ENCODE peak calls at places on chromosomes 3 and 15, in nine cellular contexts. One of them, this sample, is unnamed.

GRCh38 chr15:47376190-47376589 is 341.1 kb upstream of the SEMA6D start:
- DNase-seq in fibroblast of lung: peak
- DNase-seq in testis: no peak
- DNase-seq in mammary epithelial cell: no peak
- DNase-seq in dorsolateral prefrontal cortex: no peak
- DNase-seq in nephron progenitor cell: no peak
- DNase-seq in fibroblast of pulmonary artery: no peak
- DNase-seq in heart left ventricle: no peak
- DNase-seq in heart right ventricle: no peak
- DNase-seq in this sample: no peak

GRCh38 chr3:141272906-141273662 is 41.5 kb downstream of the PXYLP1 start:
- DNase-seq in heart right ventricle: no peak
- DNase-seq in testis: no peak
- DNase-seq in fibroblast of lung: peak
- DNase-seq in mammary epithelial cell: no peak
- DNase-seq in nephron progenitor cell: no peak
- DNase-seq in fibroblast of pulmonary artery: no peak
- DNase-seq in dorsolateral prefrontal cortex: no peak
- DNase-seq in heart left ventricle: no peak
- DNase-seq in this sample: no peak

GRCh38 chr3:120160050-120160449 is 65.8 kb upstream of the GSK3B start:
- DNase-seq in fibroblast of lung: peak
- DNase-seq in heart right ventricle: no peak
- DNase-seq in testis: peak
- DNase-seq in dorsolateral prefrontal cortex: no peak
- DNase-seq in fibroblast of pulmonary artery: peak
- DNase-seq in mammary epithelial cell: peak
- DNase-seq in heart left ventricle: peak
- DNase-seq in nephron progenitor cell: no peak
- DNase-seq in this sample: no peak

GRCh38 chr15:67085818-67086649 is 20.6 kb downstream of the SMAD3 start:
- DNase-seq in mammary epithelial cell: peak
- DNase-seq in dorsolateral prefrontal cortex: no peak
- DNase-seq in fibroblast of pulmonary artery: peak
- DNase-seq in fibroblast of lung: peak
- DNase-seq in heart right ventricle: no peak
- DNase-seq in nephron progenitor cell: no peak
- DNase-seq in heart left ventricle: no peak
- DNase-seq in testis: no peak
- DNase-seq in this sample: no peak

GRCh38 chr3:45064512-45065372 is 38.6 kb downstream of the CLEC3B start:
- DNase-seq in nephron progenitor cell: no peak
- DNase-seq in testis: no peak
- DNase-seq in heart left ventricle: peak
- DNase-seq in fibroblast of lung: peak
- DNase-seq in dorsolateral prefrontal cortex: no peak
- DNase-seq in heart right ventricle: peak
- DNase-seq in fibroblast of pulmonary artery: peak
- DNase-seq in mammary epithelial cell: peak
- DNase-seq in this sample: no peak

GRCh38 chr3:112751564-112751963 is 95.1 kb downstream of the CD200R1L start:
- DNase-seq in dorsolateral prefrontal cortex: no peak
- DNase-seq in testis: no peak
- DNase-seq in fibroblast of pulmonary artery: no peak
- DNase-seq in mammary epithelial cell: no peak
- DNase-seq in nephron progenitor cell: no peak
- DNase-seq in heart right ventricle: no peak
- DNase-seq in fibroblast of lung: no peak
- DNase-seq in heart left ventricle: no peak
- DNase-seq in this sample: no peak

GRCh38 chr3:32176989-32177701 is 61.3 kb upstream of the CMTM8 start:
- DNase-seq in dorsolateral prefrontal cortex: no peak
- DNase-seq in testis: peak
- DNase-seq in mammary epithelial cell: peak
- DNase-seq in nephron progenitor cell: peak
- DNase-seq in fibroblast of pulmonary artery: peak
- DNase-seq in heart left ventricle: no peak
- DNase-seq in fibroblast of lung: peak
- DNase-seq in heart right ventricle: peak
- DNase-seq in this sample: peak

GRCh38 chr3:141834296-141834695 is 42.1 kb upstream of the ATP1B3 start:
- DNase-seq in fibroblast of lung: no peak
- DNase-seq in nephron progenitor cell: no peak
- DNase-seq in heart right ventricle: no peak
- DNase-seq in mammary epithelial cell: no peak
- DNase-seq in fibroblast of pulmonary artery: no peak
- DNase-seq in dorsolateral prefrontal cortex: no peak
- DNase-seq in heart left ventricle: no peak
- DNase-seq in testis: peak
- DNase-seq in this sample: no peak

GRCh38 chr3:105533955-105534354 is 167.2 kb downstream of the ALCAM start:
- DNase-seq in testis: no peak
- DNase-seq in fibroblast of lung: no peak
- DNase-seq in heart right ventricle: no peak
- DNase-seq in heart left ventricle: no peak
- DNase-seq in mammary epithelial cell: no peak
- DNase-seq in fibroblast of pulmonary artery: no peak
- DNase-seq in dorsolateral prefrontal cortex: no peak
- DNase-seq in nephron progenitor cell: no peak
- DNase-seq in this sample: no peak

GRCh38 chr15:77860101-77860691 is 217.3 kb downstream of the TBC1D2B start:
- DNase-seq in nephron progenitor cell: no peak
- DNase-seq in fibroblast of lung: no peak
- DNase-seq in fibroblast of pulmonary artery: no peak
- DNase-seq in heart left ventricle: no peak
- DNase-seq in testis: no peak
- DNase-seq in dorsolateral prefrontal cortex: no peak
- DNase-seq in heart right ventricle: no peak
- DNase-seq in mammary epithelial cell: no peak
- DNase-seq in this sample: no peak

GRCh38 chr3:29100292-29100691 is 180.6 kb upstream of the RBMS3 start:
- DNase-seq in heart left ventricle: no peak
- DNase-seq in fibroblast of pulmonary artery: peak
- DNase-seq in nephron progenitor cell: no peak
- DNase-seq in heart right ventricle: no peak
- DNase-seq in testis: no peak
- DNase-seq in mammary epithelial cell: no peak
- DNase-seq in fibroblast of lung: no peak
- DNase-seq in dorsolateral prefrontal cortex: no peak
- DNase-seq in this sample: no peak

GRCh38 chr15:68010366-68010765 is 43.7 kb upstream of the PIAS1 start:
- DNase-seq in testis: no peak
- DNase-seq in mammary epithelial cell: no peak
- DNase-seq in fibroblast of lung: no peak
- DNase-seq in heart right ventricle: no peak
- DNase-seq in fibroblast of pulmonary artery: no peak
- DNase-seq in dorsolateral prefrontal cortex: no peak
- DNase-seq in nephron progenitor cell: no peak
- DNase-seq in heart left ventricle: no peak
- DNase-seq in this sample: no peak

GRCh38 chr3:129552287-129553050 is 9.5 kb downstream of the H1-8 start:
- DNase-seq in dorsolateral prefrontal cortex: peak
- DNase-seq in mammary epithelial cell: no peak
- DNase-seq in heart right ventricle: no peak
- DNase-seq in heart left ventricle: no peak
- DNase-seq in nephron progenitor cell: no peak
- DNase-seq in testis: no peak
- DNase-seq in fibroblast of pulmonary artery: no peak
- DNase-seq in fibroblast of lung: no peak
- DNase-seq in this sample: no peak

GRCh38 chr3:188559069-188559410 is 405.1 kb downstream of the LPP start:
- DNase-seq in dorsolateral prefrontal cortex: no peak
- DNase-seq in mammary epithelial cell: no peak
- DNase-seq in fibroblast of lung: no peak
- DNase-seq in fibroblast of pulmonary artery: peak
- DNase-seq in nephron progenitor cell: no peak
- DNase-seq in heart left ventricle: no peak
- DNase-seq in testis: no peak
- DNase-seq in heart right ventricle: no peak
- DNase-seq in this sample: no peak

GRCh38 chr3:53109822-53110771 is 20.1 kb downstream of the RFT1 start:
- DNase-seq in fibroblast of lung: peak
- DNase-seq in nephron progenitor cell: no peak
- DNase-seq in dorsolateral prefrontal cortex: no peak
- DNase-seq in mammary epithelial cell: no peak
- DNase-seq in testis: peak
- DNase-seq in fibroblast of pulmonary artery: peak
- DNase-seq in heart left ventricle: peak
- DNase-seq in heart right ventricle: no peak
- DNase-seq in this sample: peak

GRCh38 chr3:56700136-56700535 is 17.1 kb upstream of the TASOR start:
- DNase-seq in nephron progenitor cell: no peak
- DNase-seq in heart right ventricle: no peak
- DNase-seq in testis: no peak
- DNase-seq in heart left ventricle: no peak
- DNase-seq in fibroblast of pulmonary artery: no peak
- DNase-seq in mammary epithelial cell: peak
- DNase-seq in fibroblast of lung: no peak
- DNase-seq in dorsolateral prefrontal cortex: no peak
- DNase-seq in this sample: no peak

GRCh38 chr3:160831411-160831810 is 75.4 kb downstream of the PPM1L start:
- DNase-seq in dorsolateral prefrontal cortex: no peak
- DNase-seq in heart right ventricle: no peak
- DNase-seq in testis: no peak
- DNase-seq in fibroblast of lung: no peak
- DNase-seq in nephron progenitor cell: no peak
- DNase-seq in mammary epithelial cell: no peak
- DNase-seq in heart left ventricle: no peak
- DNase-seq in fibroblast of pulmonary artery: no peak
- DNase-seq in this sample: no peak

GRCh38 chr3:175651716-175652115 is 792.6 kb downstream of the NAALADL2 start:
- DNase-seq in fibroblast of lung: peak
- DNase-seq in mammary epithelial cell: no peak
- DNase-seq in nephron progenitor cell: no peak
- DNase-seq in heart left ventricle: no peak
- DNase-seq in testis: no peak
- DNase-seq in heart right ventricle: no peak
- DNase-seq in dorsolateral prefrontal cortex: no peak
- DNase-seq in fibroblast of pulmonary artery: no peak
- DNase-seq in this sample: no peak

GRCh38 chr15:89052474-89052873 is 35.8 kb upstream of the ABHD2 start:
- DNase-seq in heart right ventricle: no peak
- DNase-seq in nephron progenitor cell: no peak
- DNase-seq in fibroblast of pulmonary artery: peak
- DNase-seq in testis: no peak
- DNase-seq in dorsolateral prefrontal cortex: no peak
- DNase-seq in mammary epithelial cell: peak
- DNase-seq in heart left ventricle: no peak
- DNase-seq in fibroblast of lung: peak
- DNase-seq in this sample: no peak

GRCh38 chr3:30638685-30639412 is 32.4 kb downstream of the TGFBR2 start:
- DNase-seq in heart left ventricle: peak
- DNase-seq in dorsolateral prefrontal cortex: no peak
- DNase-seq in fibroblast of pulmonary artery: no peak
- DNase-seq in mammary epithelial cell: no peak
- DNase-seq in fibroblast of lung: no peak
- DNase-seq in testis: no peak
- DNase-seq in heart right ventricle: peak
- DNase-seq in nephron progenitor cell: no peak
- DNase-seq in this sample: no peak

GRCh38 chr15:39430389-39430788 is 150.5 kb upstream of the THBS1 start:
- DNase-seq in fibroblast of pulmonary artery: no peak
- DNase-seq in mammary epithelial cell: no peak
- DNase-seq in dorsolateral prefrontal cortex: no peak
- DNase-seq in nephron progenitor cell: no peak
- DNase-seq in fibroblast of lung: no peak
- DNase-seq in heart left ventricle: peak
- DNase-seq in testis: no peak
- DNase-seq in heart right ventricle: no peak
- DNase-seq in this sample: no peak

GRCh38 chr3:58471025-58471887 is 20.6 kb upstream of the KCTD6 start:
- DNase-seq in nephron progenitor cell: peak
- DNase-seq in fibroblast of pulmonary artery: peak
- DNase-seq in heart right ventricle: no peak
- DNase-seq in mammary epithelial cell: peak
- DNase-seq in dorsolateral prefrontal cortex: no peak
- DNase-seq in fibroblast of lung: peak
- DNase-seq in heart left ventricle: no peak
- DNase-seq in testis: no peak
- DNase-seq in this sample: no peak

GRCh38 chr3:138688871-138689299 is 80.3 kb downstream of the FAIM start:
- DNase-seq in heart left ventricle: no peak
- DNase-seq in heart right ventricle: no peak
- DNase-seq in mammary epithelial cell: no peak
- DNase-seq in dorsolateral prefrontal cortex: no peak
- DNase-seq in fibroblast of lung: no peak
- DNase-seq in fibroblast of pulmonary artery: no peak
- DNase-seq in testis: no peak
- DNase-seq in nephron progenitor cell: no peak
- DNase-seq in this sample: no peak
- TF ChIP-seq CTCF in heart left ventricle: no peak
- TF ChIP-seq CTCF in heart right ventricle: peak
- TF ChIP-seq CTCF in mammary epithelial cell: no peak
- TF ChIP-seq CTCF in dorsolateral prefrontal cortex: no peak
- TF ChIP-seq CTCF in fibroblast of lung: no peak
- TF ChIP-seq CTCF in fibroblast of pulmonary artery: no peak
- TF ChIP-seq CTCF in testis: no peak
- TF ChIP-seq CTCF in nephron progenitor cell: no peak
- TF ChIP-seq CTCF in this sample: no peak

GRCh38 chr15:72272213-72272996 is at the start of gene PARP6:
- DNase-seq in fibroblast of pulmonary artery: peak
- DNase-seq in heart right ventricle: peak
- DNase-seq in fibroblast of lung: peak
- DNase-seq in testis: peak
- DNase-seq in nephron progenitor cell: peak
- DNase-seq in heart left ventricle: peak
- DNase-seq in mammary epithelial cell: peak
- DNase-seq in dorsolateral prefrontal cortex: peak
- DNase-seq in this sample: peak
- TF ChIP-seq CTCF in fibroblast of pulmonary artery: peak
- TF ChIP-seq CTCF in heart right ventricle: peak
- TF ChIP-seq CTCF in fibroblast of lung: peak
- TF ChIP-seq CTCF in testis: peak
- TF ChIP-seq CTCF in nephron progenitor cell: peak
- TF ChIP-seq CTCF in heart left ventricle: peak
- TF ChIP-seq CTCF in mammary epithelial cell: peak
- TF ChIP-seq CTCF in dorsolateral prefrontal cortex: peak
- TF ChIP-seq CTCF in this sample: peak

GRCh38 chr3:133662256-133662773 is 574 bp upstream of the TOPBP1 start:
- DNase-seq in heart right ventricle: no peak
- DNase-seq in dorsolateral prefrontal cortex: no peak
- DNase-seq in heart left ventricle: no peak
- DNase-seq in fibroblast of pulmonary artery: peak
- DNase-seq in mammary epithelial cell: peak
- DNase-seq in testis: peak
- DNase-seq in fibroblast of lung: peak
- DNase-seq in nephron progenitor cell: no peak
- DNase-seq in this sample: no peak
- TF ChIP-seq CTCF in heart right ventricle: peak
- TF ChIP-seq CTCF in dorsolateral prefrontal cortex: no peak
- TF ChIP-seq CTCF in heart left ventricle: no peak
- TF ChIP-seq CTCF in fibroblast of pulmonary artery: peak
- TF ChIP-seq CTCF in mammary epithelial cell: no peak
- TF ChIP-seq CTCF in testis: no peak
- TF ChIP-seq CTCF in fibroblast of lung: no peak
- TF ChIP-seq CTCF in nephron progenitor cell: no peak
- TF ChIP-seq CTCF in this sample: no peak

DNA sequence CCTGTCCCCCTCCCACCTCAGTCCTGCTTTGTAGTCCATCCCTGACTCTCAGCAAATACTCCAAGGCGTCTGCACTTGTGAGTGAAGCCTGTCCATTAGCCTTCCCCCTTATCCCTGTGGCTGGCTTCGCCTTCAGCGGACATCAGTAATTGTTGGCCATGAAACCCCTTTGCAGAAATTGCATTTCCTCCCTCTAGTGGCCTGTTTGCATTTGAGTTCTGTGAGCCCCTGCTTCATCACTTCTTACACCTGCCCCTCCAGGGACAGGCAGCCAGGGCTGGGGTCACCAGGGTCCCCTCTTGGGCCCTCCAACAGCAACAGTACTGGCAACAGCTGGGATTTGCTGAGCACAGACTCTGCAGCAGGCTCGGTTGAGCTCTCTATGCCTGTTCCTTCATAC is 9.0 kb upstream of the LRRK1 start:
- DNase-seq in nephron progenitor cell: no peak
- DNase-seq in heart right ventricle: no peak
- DNase-seq in fibroblast of pulmonary artery: no peak
- DNase-seq in mammary epithelial cell: no peak
- DNase-seq in dorsolateral prefrontal cortex: no peak
- DNase-seq in heart left ventricle: no peak
- DNase-seq in testis: no peak
- DNase-seq in fibroblast of lung: no peak
- DNase-seq in this sample: no peak
- TF ChIP-seq CTCF in nephron progenitor cell: peak
- TF ChIP-seq CTCF in heart right ventricle: peak
- TF ChIP-seq CTCF in fibroblast of pulmonary artery: peak
- TF ChIP-seq CTCF in mammary epithelial cell: no peak
- TF ChIP-seq CTCF in dorsolateral prefrontal cortex: no peak
- TF ChIP-seq CTCF in heart left ventricle: no peak
- TF ChIP-seq CTCF in testis: no peak
- TF ChIP-seq CTCF in fibroblast of lung: peak
- TF ChIP-seq CTCF in this sample: peak